ENCODE peak calls at places on chromosomes 5 and 9, in five cellular contexts. I, B, C, T and H are unnamed samples.

GRCh38 chr5:161314033-161314432 is 232.5 kb downstream of the GABRB2 start:
- DNase-seq in C (no peak), B (no peak), I (no peak), T (peak), H (no peak)

GRCh38 chr5:149857499-149857898 is 87.1 kb downstream of the PDE6A start:
- DNase-seq in I (peak), B (peak), T (peak), C (no peak), H (no peak)

GRCh38 chr5:171310816-171311697 is 2.0 kb downstream of the TLX3 start:
- DNase-seq in B (peak), C (peak), T (no peak), I (no peak), H (no peak)

GRCh38 chr9:76292246-76292645 is 102.0 kb downstream of the RFK start:
- DNase-seq in I (no peak), C (no peak), B (no peak), T (no peak), H (no peak)

GRCh38 chr5:57772512-57772911 is 289.9 kb upstream of the ACTBL2 start:
- DNase-seq in C (no peak), I (peak), B (no peak), T (no peak), H (no peak)

GRCh38 chr5:123808841-123809240 is 296.9 kb downstream of the CSNK1G3 start:
- DNase-seq in C (no peak), B (no peak), T (no peak), I (no peak), H (no peak)

GRCh38 chr9:93679536-93680444 is 103.4 kb downstream of the PHF2 start:
- DNase-seq in I (no peak), C (no peak), T (no peak), B (no peak), H (no peak)

GRCh38 chr9:18726546-18726945 is 252.6 kb downstream of the ADAMTSL1 start:
- DNase-seq in I (peak), T (no peak), B (no peak), C (no peak), H (no peak)

GRCh38 chr5:171409164-171410136 is 10.0 kb upstream of the FGF18 start:
- DNase-seq in T (no peak), B (no peak), C (no peak), I (no peak), H (no peak)

GRCh38 chr9:86557063-86557766 is 203.0 kb upstream of the TUT7 start:
- DNase-seq in I (peak), T (peak), B (no peak), C (no peak), H (no peak)

GRCh38 chr9:125446581-125447094 is 185.0 kb downstream of the GAPVD1 start:
- DNase-seq in C (peak), T (no peak), I (no peak), B (no peak), H (peak)